ENCODE peak calls at places on chromosomes 3 and 15, in five cellular contexts. H, D, M, E and J are unnamed samples.
A peak's percentile ranks its signal among the peaks of the same experiment; 100 is the strongest.

GRCh38 chr3:119367000-119367399 is 72.8 kb downstream of the ARHGAP31 start:
- DNase-seq in H (no peak), D (no peak), M (no peak), E (no peak), J (no peak)

GRCh38 chr3:71684046-71684730 is 41.0 kb downstream of the EIF4E3 start:
- DNase-seq in H (no peak), D (no peak), M (no peak), E (no peak), J (no peak)

GRCh38 chr15:42063122-42063848 is 31.1 kb downstream of the PLA2G4D start:
- DNase-seq in H (no peak), D (no peak), M (no peak), E (no peak), J (no peak)

GRCh38 chr3:128112406-128112968 is 11.1 kb downstream of the RUVBL1 start:
- DNase-seq in H (peak; percentile 90), D (no peak), M (no peak), E (peak; percentile 89), J (no peak)

GRCh38 chr3:40143283-40144090 is 166.0 kb upstream of the EIF1B start:
- DNase-seq in H (no peak), D (no peak), M (no peak), E (no peak), J (no peak)

GRCh38 chr3:122714269-122714668 is 33.6 kb downstream of the PARP14 start:
- DNase-seq in H (no peak), D (no peak), M (no peak), E (no peak), J (no peak)

GRCh38 chr3:128276151-128276445 is 122.8 kb downstream of the EEFSEC start:
- DNase-seq in H (no peak), D (peak; percentile 19), M (no peak), E (no peak), J (peak; percentile 28)

GRCh38 chr3:192655040-192655439 is 72.3 kb downstream of the FGF12 start:
- DNase-seq in H (no peak), D (no peak), M (no peak), E (no peak), J (peak; percentile 17)

GRCh38 chr3:192514754-192515660 is 212.3 kb downstream of the FGF12 start:
- DNase-seq in H (no peak), D (peak; percentile 89), M (peak; percentile 39), E (no peak), J (peak; percentile 89)

GRCh38 chr15:41105348-41106334 is 10.4 kb downstream of the INO80 start:
- DNase-seq in H (no peak), D (no peak), M (no peak), E (no peak), J (no peak)

GRCh38 chr15:90213818-90214204 is 12.7 kb downstream of the SEMA4B start:
- DNase-seq in H (no peak), D (no peak), M (no peak), E (no peak), J (no peak)

GRCh38 chr3:29334652-29335189 is 53.9 kb downstream of the RBMS3 start:
- DNase-seq in H (no peak), D (no peak), M (no peak), E (no peak), J (no peak)

GRCh38 chr3:23806322-23807160 is 786 bp downstream of the UBE2E1 start:
- DNase-seq in H (no peak), D (peak; percentile 46), M (peak; percentile 41), E (peak; percentile 44), J (no peak)
- H2BK120ac ChIP-seq in H (no peak overlapping the region), D (no peak overlapping the region), M (no peak overlapping the region), E (peak overlapping the region; percentile 99), J (peak overlapping the region; percentile 97)

GRCh38 chr3:107132674-107133073 is 244.6 kb upstream of the CCDC54 start:
- DNase-seq in H (peak; percentile 0), D (no peak), M (no peak), E (no peak), J (no peak)
- H2BK120ac ChIP-seq in H (no peak overlapping the region), D (no peak overlapping the region), M (no peak overlapping the region), E (no peak overlapping the region), J (no peak overlapping the region)

DNA sequence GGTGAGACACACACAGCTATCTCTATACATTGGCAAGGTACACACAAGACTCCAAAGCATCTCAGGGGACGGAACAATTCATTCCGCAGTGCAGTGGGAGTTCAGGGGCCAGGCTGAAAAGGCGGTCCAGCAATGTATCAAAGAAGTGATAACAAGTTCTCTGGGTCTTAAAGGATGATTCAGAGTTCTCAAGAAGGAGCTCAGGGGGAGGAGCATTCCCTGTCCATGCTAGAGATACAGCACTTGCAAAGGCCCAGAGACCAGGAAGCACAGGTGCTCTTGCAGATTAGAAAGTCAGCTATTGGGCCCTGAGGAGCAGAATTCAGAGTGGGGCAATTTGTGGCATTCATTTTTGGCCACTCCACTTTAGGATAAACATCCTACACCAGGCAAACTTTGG is 34.9 kb downstream of the MECOM start:
- DNase-seq in H (no peak), D (no peak), M (no peak), E (no peak), J (no peak)
- H2BK120ac ChIP-seq in H (no peak overlapping the region), D (no peak overlapping the region), M (no peak overlapping the region), E (no peak overlapping the region), J (no peak overlapping the region)

DNA sequence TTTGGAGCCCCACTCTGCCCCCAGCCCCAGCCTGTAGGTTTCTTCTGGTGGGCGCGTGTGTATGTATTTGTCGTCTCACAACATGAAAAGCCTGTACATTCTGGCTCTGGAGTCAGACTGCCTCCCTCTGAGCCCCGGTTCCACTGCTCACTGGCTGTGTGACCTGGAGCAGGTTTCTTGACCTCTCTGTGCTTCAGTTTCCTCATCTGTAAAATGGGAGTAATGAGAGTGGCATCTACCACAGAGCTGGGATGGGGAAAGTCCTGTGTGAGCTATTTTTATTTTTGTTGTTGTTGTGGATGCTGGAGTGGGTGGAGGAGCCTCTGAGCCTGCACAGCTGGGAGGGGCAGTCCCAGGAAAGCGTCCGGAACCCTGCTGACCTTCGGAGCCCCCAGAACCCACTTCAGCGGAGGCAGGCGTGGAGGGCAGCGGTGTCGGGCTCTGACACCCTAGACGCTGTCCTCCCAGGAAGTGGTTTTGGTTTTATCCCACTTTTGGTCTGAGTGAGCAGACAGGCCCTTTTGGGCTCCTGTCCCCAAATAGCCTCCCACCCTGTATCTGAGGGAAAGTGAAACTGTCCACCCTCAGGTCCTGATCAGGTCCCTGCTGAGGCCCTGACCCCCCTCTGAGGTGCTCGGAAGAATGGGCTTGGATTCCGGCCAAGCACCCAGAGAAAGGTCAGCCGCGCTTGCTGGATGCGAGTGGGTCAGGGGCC is 103.5 kb downstream of the CHSY1 start:
- DNase-seq in H (no peak), D (no peak), M (no peak), E (no peak), J (no peak)
- H2BK120ac ChIP-seq in H (no peak overlapping the region), D (no peak overlapping the region), M (no peak overlapping the region), E (peak overlapping the region; percentile 77), J (peak overlapping the region; percentile 10)

GRCh38 chr15:71807125-71807629 is 3.2 kb upstream of the NR2E3 start:
- DNase-seq in H (no peak), D (peak; percentile 65), M (peak; percentile 57), E (peak; percentile 10), J (peak; percentile 77)
- H2BK120ac ChIP-seq in H (no peak overlapping the region), D (no peak overlapping the region), M (no peak overlapping the region), E (no peak overlapping the region), J (peak overlapping the region; percentile 6)

GRCh38 chr3:11769704-11770103 is 77.0 kb downstream of the TAMM41 start:
- DNase-seq in H (no peak), D (no peak), M (no peak), E (no peak), J (no peak)

GRCh38 chr3:11774296-11774877 is 72.3 kb downstream of the TAMM41 start:
- DNase-seq in H (peak; percentile 45), D (peak; percentile 85), M (peak; percentile 32), E (peak; percentile 73), J (peak; percentile 87)

GRCh38 chr3:11770105-11770476 is 76.6 kb downstream of the TAMM41 start:
- DNase-seq in H (no peak), D (no peak), M (no peak), E (no peak), J (no peak)

GRCh38 chr3:11768604-11769003 is 78.1 kb downstream of the TAMM41 start:
- DNase-seq in H (no peak), D (no peak), M (no peak), E (no peak), J (no peak)

DNA sequence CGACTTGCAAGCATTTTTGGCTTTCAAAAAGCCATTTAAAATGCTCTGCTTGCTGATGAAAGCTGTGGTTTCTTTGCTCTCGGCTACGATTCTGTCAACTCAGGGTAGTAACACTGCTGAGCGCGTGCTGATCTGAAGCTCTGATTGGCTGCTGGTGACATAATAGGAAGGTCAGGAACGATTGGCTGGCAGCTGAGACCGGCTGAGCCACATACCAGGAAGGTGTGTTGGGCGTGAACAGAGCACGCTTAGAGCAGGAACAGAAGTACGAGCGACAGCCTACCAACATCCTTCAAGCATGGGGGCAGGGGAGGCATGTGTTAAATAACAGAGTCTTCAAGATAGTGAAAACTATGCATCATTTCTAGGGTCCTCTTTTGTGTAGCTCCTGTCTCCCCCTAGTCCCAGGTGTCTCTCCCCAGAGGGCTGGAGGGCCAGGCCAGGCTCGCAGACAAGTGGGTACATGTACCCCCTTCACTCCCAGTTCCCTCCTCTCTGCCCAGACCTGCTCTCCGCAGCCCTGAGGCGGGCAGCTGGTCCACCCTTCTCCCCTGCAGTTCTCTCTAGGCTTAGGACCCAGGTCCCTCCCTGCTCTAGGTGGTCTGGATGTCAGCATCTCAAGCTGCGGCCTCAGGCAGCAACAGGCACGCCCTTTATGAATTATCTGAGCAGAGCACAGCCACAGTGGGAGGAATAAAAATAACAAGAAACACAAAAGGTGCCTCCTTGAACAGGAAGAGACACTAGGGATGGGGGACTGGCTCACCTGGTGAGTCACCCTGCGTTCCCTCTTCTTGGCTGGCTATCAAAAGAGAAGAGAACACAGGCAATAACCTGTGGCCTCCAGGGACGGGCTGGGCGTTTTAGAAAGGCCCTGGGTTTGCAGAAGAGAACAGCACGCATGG is 76.0 kb downstream of the TAMM41 start:
- DNase-seq in H (peak; percentile 87), D (peak; percentile 95), M (peak; percentile 56), E (peak; percentile 67), J (peak; percentile 98)
- H2BK120ac ChIP-seq in H (no peak overlapping the region), D (no peak overlapping the region), M (no peak overlapping the region), E (no peak overlapping the region), J (no peak overlapping the region)